ENCODE peak calls at places on chromosomes 4 and X, in eight cellular contexts. One of them, this sample, is unnamed.

GRCh38 chr4:48079972-48080391 is 54.1 kb downstream of the TXK start:
- DNase-seq in neuronal stem cell: no peak
- DNase-seq in GM04504: no peak
- DNase-seq in small intestine: no peak
- DNase-seq in SK-MEL-5: no peak
- DNase-seq in endothelial cell: no peak
- DNase-seq in GM18507: no peak
- DNase-seq in HuH-7.5: no peak
- DNase-seq in this sample: peak

GRCh38 chr4:71713611-71714203 is 70.2 kb downstream of the GC start:
- DNase-seq in neuronal stem cell: no peak
- DNase-seq in GM04504: peak
- DNase-seq in small intestine: peak
- DNase-seq in SK-MEL-5: peak
- DNase-seq in endothelial cell: no peak
- DNase-seq in GM18507: no peak
- DNase-seq in HuH-7.5: peak
- DNase-seq in this sample: peak

GRCh38 chrX:129653181-129653984 is 1.4 kb downstream of the APLN start:
- DNase-seq in neuronal stem cell: no peak
- DNase-seq in GM04504: no peak
- DNase-seq in small intestine: peak
- DNase-seq in SK-MEL-5: no peak
- DNase-seq in endothelial cell: no peak
- DNase-seq in GM18507: no peak
- DNase-seq in HuH-7.5: no peak
- DNase-seq in this sample: no peak

GRCh38 chr4:6840062-6840976 is 57.8 kb downstream of the KIAA0232 start:
- DNase-seq in neuronal stem cell: no peak
- DNase-seq in GM04504: no peak
- DNase-seq in small intestine: peak
- DNase-seq in SK-MEL-5: peak
- DNase-seq in endothelial cell: no peak
- DNase-seq in GM18507: no peak
- DNase-seq in HuH-7.5: no peak
- DNase-seq in this sample: no peak

GRCh38 chr4:168511780-168512467 is 15.1 kb downstream of the PALLD start:
- DNase-seq in neuronal stem cell: no peak
- DNase-seq in GM04504: no peak
- DNase-seq in small intestine: no peak
- DNase-seq in SK-MEL-5: peak
- DNase-seq in endothelial cell: no peak
- DNase-seq in GM18507: no peak
- DNase-seq in HuH-7.5: no peak
- DNase-seq in this sample: no peak

GRCh38 chrX:44997888-44998287 is 124.9 kb downstream of the KDM6A start:
- DNase-seq in neuronal stem cell: no peak
- DNase-seq in GM04504: no peak
- DNase-seq in small intestine: no peak
- DNase-seq in SK-MEL-5: no peak
- DNase-seq in endothelial cell: no peak
- DNase-seq in GM18507: no peak
- DNase-seq in HuH-7.5: no peak
- DNase-seq in this sample: no peak

GRCh38 chr4:22071749-22072148 is 123.2 kb upstream of the KCNIP4 start:
- DNase-seq in neuronal stem cell: no peak
- DNase-seq in GM04504: no peak
- DNase-seq in small intestine: no peak
- DNase-seq in SK-MEL-5: peak
- DNase-seq in endothelial cell: no peak
- DNase-seq in GM18507: no peak
- DNase-seq in HuH-7.5: no peak
- DNase-seq in this sample: no peak

GRCh38 chr4:23697001-23697528 is 192.8 kb downstream of the PPARGC1A start:
- DNase-seq in neuronal stem cell: peak
- DNase-seq in GM04504: no peak
- DNase-seq in small intestine: no peak
- DNase-seq in SK-MEL-5: no peak
- DNase-seq in endothelial cell: no peak
- DNase-seq in GM18507: no peak
- DNase-seq in HuH-7.5: no peak
- DNase-seq in this sample: no peak

GRCh38 chrX:153773741-153774575 is 6.9 kb upstream of the SRPK3 start:
- DNase-seq in neuronal stem cell: no peak
- DNase-seq in GM04504: no peak
- DNase-seq in small intestine: no peak
- DNase-seq in SK-MEL-5: no peak
- DNase-seq in endothelial cell: no peak
- DNase-seq in GM18507: no peak
- DNase-seq in HuH-7.5: no peak
- DNase-seq in this sample: no peak

GRCh38 chr4:26916195-26916594 is 55.6 kb downstream of the STIM2 start:
- DNase-seq in neuronal stem cell: no peak
- DNase-seq in GM04504: peak
- DNase-seq in small intestine: no peak
- DNase-seq in SK-MEL-5: no peak
- DNase-seq in endothelial cell: no peak
- DNase-seq in GM18507: no peak
- DNase-seq in HuH-7.5: no peak
- DNase-seq in this sample: no peak

GRCh38 chr4:9979101-9979815 is 42.0 kb downstream of the SLC2A9 start:
- DNase-seq in neuronal stem cell: no peak
- DNase-seq in GM04504: no peak
- DNase-seq in small intestine: no peak
- DNase-seq in SK-MEL-5: peak
- DNase-seq in endothelial cell: no peak
- DNase-seq in GM18507: no peak
- DNase-seq in HuH-7.5: no peak
- DNase-seq in this sample: no peak

GRCh38 chrX:133676344-133677122 is 261.2 kb upstream of the GPC4 start:
- DNase-seq in neuronal stem cell: no peak
- DNase-seq in GM04504: no peak
- DNase-seq in small intestine: peak
- DNase-seq in SK-MEL-5: no peak
- DNase-seq in endothelial cell: no peak
- DNase-seq in GM18507: no peak
- DNase-seq in HuH-7.5: no peak
- DNase-seq in this sample: no peak

GRCh38 chrX:12975999-12976558 is 1.2 kb downstream of the TMSB4X start:
- DNase-seq in neuronal stem cell: peak
- DNase-seq in GM04504: no peak
- DNase-seq in small intestine: no peak
- DNase-seq in SK-MEL-5: no peak
- DNase-seq in endothelial cell: no peak
- DNase-seq in GM18507: no peak
- DNase-seq in HuH-7.5: no peak
- DNase-seq in this sample: peak

GRCh38 chr4:52627876-52628275 is 31.2 kb downstream of the USP46 start:
- DNase-seq in neuronal stem cell: no peak
- DNase-seq in GM04504: no peak
- DNase-seq in small intestine: no peak
- DNase-seq in SK-MEL-5: no peak
- DNase-seq in endothelial cell: no peak
- DNase-seq in GM18507: no peak
- DNase-seq in HuH-7.5: no peak
- DNase-seq in this sample: no peak

GRCh38 chr4:146495277-146495676 is 26.5 kb downstream of the SLC10A7 start:
- DNase-seq in neuronal stem cell: no peak
- DNase-seq in GM04504: no peak
- DNase-seq in small intestine: peak
- DNase-seq in SK-MEL-5: no peak
- DNase-seq in endothelial cell: no peak
- DNase-seq in GM18507: no peak
- DNase-seq in HuH-7.5: no peak
- DNase-seq in this sample: no peak

GRCh38 chr4:137659431-137659830 is 127.1 kb upstream of the PCDH18 start:
- DNase-seq in neuronal stem cell: no peak
- DNase-seq in GM04504: no peak
- DNase-seq in small intestine: no peak
- DNase-seq in SK-MEL-5: no peak
- DNase-seq in endothelial cell: no peak
- DNase-seq in GM18507: no peak
- DNase-seq in HuH-7.5: no peak
- DNase-seq in this sample: no peak

GRCh38 chrX:100931218-100931924 is 2.7 kb upstream of the XKRX start:
- DNase-seq in neuronal stem cell: no peak
- DNase-seq in GM04504: no peak
- DNase-seq in small intestine: no peak
- DNase-seq in SK-MEL-5: no peak
- DNase-seq in endothelial cell: no peak
- DNase-seq in GM18507: no peak
- DNase-seq in HuH-7.5: no peak
- DNase-seq in this sample: no peak

GRCh38 chr4:75179510-75179909 is 246.6 kb downstream of the PARM1 start:
- DNase-seq in neuronal stem cell: no peak
- DNase-seq in GM04504: no peak
- DNase-seq in small intestine: no peak
- DNase-seq in SK-MEL-5: no peak
- DNase-seq in endothelial cell: no peak
- DNase-seq in GM18507: no peak
- DNase-seq in HuH-7.5: no peak
- DNase-seq in this sample: no peak

GRCh38 chr4:15110120-15110571 is 107.9 kb downstream of the CPEB2 start:
- DNase-seq in neuronal stem cell: no peak
- DNase-seq in GM04504: no peak
- DNase-seq in small intestine: peak
- DNase-seq in SK-MEL-5: no peak
- DNase-seq in endothelial cell: no peak
- DNase-seq in GM18507: no peak
- DNase-seq in HuH-7.5: no peak
- DNase-seq in this sample: no peak

GRCh38 chrX:29090811-29091210 is 503.6 kb downstream of the IL1RAPL1 start:
- DNase-seq in neuronal stem cell: no peak
- DNase-seq in GM04504: no peak
- DNase-seq in small intestine: no peak
- DNase-seq in SK-MEL-5: peak
- DNase-seq in endothelial cell: no peak
- DNase-seq in GM18507: no peak
- DNase-seq in HuH-7.5: no peak
- DNase-seq in this sample: no peak

GRCh38 chrX:57595381-57595811 is 3.6 kb downstream of the ZXDB start:
- DNase-seq in neuronal stem cell: no peak
- DNase-seq in GM04504: no peak
- DNase-seq in small intestine: peak
- DNase-seq in SK-MEL-5: no peak
- DNase-seq in endothelial cell: no peak
- DNase-seq in GM18507: no peak
- DNase-seq in HuH-7.5: no peak
- DNase-seq in this sample: peak

GRCh38 chr4:93183589-93183988 is 645.0 kb upstream of the ATOH1 start:
- DNase-seq in neuronal stem cell: no peak
- DNase-seq in GM04504: no peak
- DNase-seq in small intestine: peak
- DNase-seq in SK-MEL-5: no peak
- DNase-seq in endothelial cell: no peak
- DNase-seq in GM18507: no peak
- DNase-seq in HuH-7.5: no peak
- DNase-seq in this sample: no peak

GRCh38 chr4:155271557-155271956 is 63.1 kb downstream of the NPY2R start:
- DNase-seq in neuronal stem cell: peak
- DNase-seq in GM04504: no peak
- DNase-seq in small intestine: no peak
- DNase-seq in SK-MEL-5: no peak
- DNase-seq in endothelial cell: no peak
- DNase-seq in GM18507: no peak
- DNase-seq in HuH-7.5: no peak
- DNase-seq in this sample: no peak

GRCh38 chr4:109872065-109872464 is 24.2 kb downstream of the LRIT3 start:
- DNase-seq in neuronal stem cell: no peak
- DNase-seq in GM04504: no peak
- DNase-seq in small intestine: no peak
- DNase-seq in SK-MEL-5: no peak
- DNase-seq in endothelial cell: no peak
- DNase-seq in GM18507: no peak
- DNase-seq in HuH-7.5: no peak
- DNase-seq in this sample: no peak

GRCh38 chrX:1034717-1035116 is 177.7 kb downstream of the CRLF2 start:
- DNase-seq in neuronal stem cell: no peak
- DNase-seq in GM04504: no peak
- DNase-seq in small intestine: no peak
- DNase-seq in SK-MEL-5: no peak
- DNase-seq in endothelial cell: no peak
- DNase-seq in GM18507: no peak
- DNase-seq in HuH-7.5: no peak
- DNase-seq in this sample: no peak

GRCh38 chrX:6813836-6814370 is 279.0 kb upstream of the VCX3A start:
- DNase-seq in neuronal stem cell: peak
- DNase-seq in GM04504: no peak
- DNase-seq in small intestine: no peak
- DNase-seq in SK-MEL-5: no peak
- DNase-seq in endothelial cell: peak
- DNase-seq in GM18507: no peak
- DNase-seq in HuH-7.5: no peak
- DNase-seq in this sample: no peak

GRCh38 chrX:7941390-7942042 is 14.3 kb upstream of the PNPLA4 start:
- DNase-seq in neuronal stem cell: no peak
- DNase-seq in GM04504: no peak
- DNase-seq in small intestine: peak
- DNase-seq in SK-MEL-5: peak
- DNase-seq in endothelial cell: peak
- DNase-seq in GM18507: no peak
- DNase-seq in HuH-7.5: no peak
- DNase-seq in this sample: no peak

GRCh38 chrX:33379839-33380238 is 168.5 kb upstream of the DMD start:
- DNase-seq in neuronal stem cell: no peak
- DNase-seq in GM04504: no peak
- DNase-seq in small intestine: peak
- DNase-seq in SK-MEL-5: no peak
- DNase-seq in endothelial cell: no peak
- DNase-seq in GM18507: no peak
- DNase-seq in HuH-7.5: no peak
- DNase-seq in this sample: no peak

GRCh38 chrX:1387141-1387776 is 4.7 kb downstream of the SLC25A6 start:
- DNase-seq in neuronal stem cell: no peak
- DNase-seq in GM04504: no peak
- DNase-seq in small intestine: no peak
- DNase-seq in SK-MEL-5: no peak
- DNase-seq in endothelial cell: no peak
- DNase-seq in GM18507: no peak
- DNase-seq in HuH-7.5: no peak
- DNase-seq in this sample: no peak